ENCODE peak calls at places on chromosomes 6 and 20, in nine cellular contexts. L is RWPE1; Q is fibroblast of lung; C is activated T-cell treated with anti-CD3 and anti-CD28 coated beads, Interleukin-2, amount 50 U/mL, for 1 hour; W is heart left ventricle; A is NAMALWA; G is KG1; B is psoas muscle; P is putamen. T is an unnamed sample.

GRCh38 chr20:59580208-59580980 is 23.9 kb upstream of the PHACTR3 start:
- DNase-seq in L (no peak), Q (no peak), C (no peak), W (no peak), A (no peak), G (no peak), B (no peak), P (no peak), T (no peak)

GRCh38 chr20:58017237-58017969 is 211.1 kb downstream of the ANKRD60 start:
- DNase-seq in L (peak), Q (peak), C (no peak), W (peak), A (no peak), G (no peak), B (no peak), P (peak), T (peak)

GRCh38 chr6:39706819-39707218 is 18.4 kb downstream of the KIF6 start:
- DNase-seq in L (no peak), Q (no peak), C (no peak), W (no peak), A (no peak), G (no peak), B (no peak), P (no peak), T (no peak)

GRCh38 chr6:41502607-41503434 is 43.4 kb upstream of the FOXP4 start:
- DNase-seq in L (no peak), Q (peak), C (no peak), W (peak), A (no peak), G (no peak), B (peak), P (no peak), T (no peak)

GRCh38 chr6:41640436-41640835 is 2.2 kb downstream of the MDFI start:
- DNase-seq in L (no peak), Q (peak), C (no peak), W (peak), A (no peak), G (no peak), B (no peak), P (no peak), T (no peak)

GRCh38 chr6:11262231-11262630 is 29.8 kb upstream of the NEDD9 start:
- DNase-seq in L (no peak), Q (peak), C (no peak), W (no peak), A (no peak), G (no peak), B (no peak), P (no peak), T (no peak)

GRCh38 chr6:82646231-82646615 is 282.6 kb downstream of the TPBG start:
- DNase-seq in L (peak), Q (no peak), C (no peak), W (no peak), A (no peak), G (no peak), B (no peak), P (no peak), T (no peak)

GRCh38 chr6:44270526-44271405 is 516 bp downstream of the TMEM151B start:
- DNase-seq in L (no peak), Q (no peak), C (no peak), W (no peak), A (no peak), G (no peak), B (peak), P (no peak), T (no peak)

GRCh38 chr20:63957004-63957689 is 931 bp upstream of the UCKL1 start:
- DNase-seq in L (peak), Q (peak), C (peak), W (peak), A (peak), G (peak), B (peak), P (no peak), T (no peak)

GRCh38 chr6:66662721-66663120 is 955.7 kb upstream of the EYS start:
- DNase-seq in L (no peak), Q (no peak), C (no peak), W (no peak), A (no peak), G (no peak), B (no peak), P (no peak), T (no peak)

GRCh38 chr6:15508363-15509330 is 154.2 kb downstream of the DTNBP1 start:
- DNase-seq in L (no peak), Q (no peak), C (no peak), W (no peak), A (no peak), G (no peak), B (no peak), P (no peak), T (no peak)